ENCODE peak calls at places on chromosomes 16 and 17, in seven cellular contexts. One of them, this sample, is unnamed.

GRCh38 chr17:34254146-34254545 is 939 bp upstream of the CCL2 start:
- DNase-seq in HCT116: no peak
- DNase-seq in sigmoid colon: no peak
- DNase-seq in dorsolateral prefrontal cortex: no peak
- DNase-seq in heart left ventricle: no peak
- DNase-seq in fibroblast of mammary gland: peak; percentile 92
- DNase-seq in AG10803: peak; percentile 96
- DNase-seq in this sample: peak; percentile 55

GRCh38 chr17:4087911-4088693 is 54.7 kb downstream of the ZZEF1 start:
- DNase-seq in heart left ventricle: no peak
- DNase-seq in fibroblast of mammary gland: peak; percentile 61
- DNase-seq in AG10803: peak; percentile 31
- DNase-seq in HCT116: no peak
- DNase-seq in sigmoid colon: no peak
- DNase-seq in dorsolateral prefrontal cortex: no peak
- DNase-seq in this sample: peak; percentile 18

GRCh38 chr16:10266809-10267208 is 84.6 kb upstream of the GRIN2A start:
- DNase-seq in heart left ventricle: no peak
- DNase-seq in AG10803: no peak
- DNase-seq in HCT116: no peak
- DNase-seq in sigmoid colon: no peak
- DNase-seq in fibroblast of mammary gland: no peak
- DNase-seq in dorsolateral prefrontal cortex: no peak
- DNase-seq in this sample: no peak

GRCh38 chr16:23257682-23258081 is 44.4 kb upstream of the SCNN1B start:
- DNase-seq in AG10803: no peak
- DNase-seq in HCT116: no peak
- DNase-seq in dorsolateral prefrontal cortex: no peak
- DNase-seq in sigmoid colon: no peak
- DNase-seq in heart left ventricle: no peak
- DNase-seq in fibroblast of mammary gland: no peak
- DNase-seq in this sample: no peak

GRCh38 chr17:30344283-30345088 is 10.6 kb upstream of the TMIGD1 start:
- DNase-seq in heart left ventricle: peak; percentile 52
- DNase-seq in HCT116: no peak
- DNase-seq in dorsolateral prefrontal cortex: peak; percentile 26
- DNase-seq in fibroblast of mammary gland: peak; percentile 80
- DNase-seq in sigmoid colon: no peak
- DNase-seq in AG10803: peak; percentile 67
- DNase-seq in this sample: peak; percentile 87

GRCh38 chr16:89442990-89443726 is 47.2 kb downstream of the ANKRD11 start:
- DNase-seq in fibroblast of mammary gland: peak; percentile 74
- DNase-seq in heart left ventricle: peak; percentile 56
- DNase-seq in AG10803: peak; percentile 69
- DNase-seq in sigmoid colon: peak; percentile 77
- DNase-seq in dorsolateral prefrontal cortex: no peak
- DNase-seq in HCT116: peak; percentile 37
- DNase-seq in this sample: peak; percentile 77

GRCh38 chr16:55915116-55915827 is 40.1 kb upstream of the CES5A start:
- DNase-seq in AG10803: no peak
- DNase-seq in HCT116: no peak
- DNase-seq in sigmoid colon: no peak
- DNase-seq in dorsolateral prefrontal cortex: no peak
- DNase-seq in heart left ventricle: no peak
- DNase-seq in fibroblast of mammary gland: no peak
- DNase-seq in this sample: no peak

GRCh38 chr17:39400547-39401411 is 647 bp downstream of the FBXL20 start:
- DNase-seq in dorsolateral prefrontal cortex: no peak
- DNase-seq in AG10803: peak; percentile 7
- DNase-seq in sigmoid colon: peak; percentile 65
- DNase-seq in HCT116: no peak
- DNase-seq in heart left ventricle: no peak
- DNase-seq in fibroblast of mammary gland: no peak
- DNase-seq in this sample: peak; percentile 28

GRCh38 chr17:75685508-75685907 is 18.4 kb downstream of the SAP30BP start:
- DNase-seq in dorsolateral prefrontal cortex: no peak
- DNase-seq in HCT116: no peak
- DNase-seq in fibroblast of mammary gland: no peak
- DNase-seq in heart left ventricle: no peak
- DNase-seq in AG10803: peak; percentile 67
- DNase-seq in sigmoid colon: peak; percentile 34
- DNase-seq in this sample: peak; percentile 59

GRCh38 chr17:81932333-81932983 is 4.6 kb downstream of the PYCR1 start:
- DNase-seq in fibroblast of mammary gland: no peak
- DNase-seq in heart left ventricle: no peak
- DNase-seq in AG10803: no peak
- DNase-seq in HCT116: no peak
- DNase-seq in sigmoid colon: no peak
- DNase-seq in dorsolateral prefrontal cortex: no peak
- DNase-seq in this sample: no peak

GRCh38 chr17:81934850-81935708 is 2.0 kb downstream of the PYCR1 start:
- DNase-seq in dorsolateral prefrontal cortex: no peak
- DNase-seq in sigmoid colon: no peak
- DNase-seq in AG10803: no peak
- DNase-seq in HCT116: no peak
- DNase-seq in heart left ventricle: no peak
- DNase-seq in fibroblast of mammary gland: no peak
- DNase-seq in this sample: no peak

GRCh38 chr17:81933178-81933699 is 3.9 kb downstream of the PYCR1 start:
- DNase-seq in dorsolateral prefrontal cortex: no peak
- DNase-seq in fibroblast of mammary gland: no peak
- DNase-seq in HCT116: no peak
- DNase-seq in sigmoid colon: no peak
- DNase-seq in heart left ventricle: no peak
- DNase-seq in AG10803: no peak
- DNase-seq in this sample: no peak

GRCh38 chr17:81934098-81934757 is 2.9 kb downstream of the PYCR1 start:
- DNase-seq in HCT116: no peak
- DNase-seq in dorsolateral prefrontal cortex: no peak
- DNase-seq in heart left ventricle: no peak
- DNase-seq in fibroblast of mammary gland: no peak
- DNase-seq in sigmoid colon: no peak
- DNase-seq in AG10803: no peak
- DNase-seq in this sample: no peak

DNA sequence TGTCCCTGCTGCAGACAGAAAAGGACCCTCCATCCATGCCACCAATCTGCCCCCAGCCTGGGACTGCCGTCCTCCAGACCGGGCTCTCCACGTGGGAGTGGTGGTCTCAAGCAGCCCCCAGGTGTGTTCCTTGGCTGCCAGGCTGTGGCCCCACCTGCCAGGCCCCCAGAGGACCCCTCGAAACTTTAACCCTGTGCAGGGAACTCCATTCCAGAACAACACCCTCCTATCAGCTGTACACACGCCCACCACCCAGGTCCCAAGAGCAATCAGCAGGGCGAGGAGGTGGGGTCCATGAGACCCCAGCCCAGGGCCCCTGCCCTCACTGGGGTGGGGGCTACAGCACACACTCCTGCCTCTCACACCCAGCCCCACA is 1.4 kb downstream of the PYCR1 start:
- DNase-seq in heart left ventricle: no peak
- DNase-seq in fibroblast of mammary gland: no peak
- DNase-seq in dorsolateral prefrontal cortex: no peak
- DNase-seq in sigmoid colon: no peak
- DNase-seq in HCT116: no peak
- DNase-seq in AG10803: no peak
- DNase-seq in this sample: no peak
- H3K4me3 ChIP-seq in heart left ventricle: no peak overlapping the region
- H3K4me3 ChIP-seq in fibroblast of mammary gland: peak overlapping the region; percentile 17
- H3K4me3 ChIP-seq in dorsolateral prefrontal cortex: peak overlapping the region; percentile 11
- H3K4me3 ChIP-seq in sigmoid colon: no peak overlapping the region
- H3K4me3 ChIP-seq in HCT116: peak overlapping the region; percentile 100
- H3K4me3 ChIP-seq in AG10803: peak overlapping the region; percentile 53
- H3K4me3 ChIP-seq in this sample: peak overlapping the region; percentile 24

DNA sequence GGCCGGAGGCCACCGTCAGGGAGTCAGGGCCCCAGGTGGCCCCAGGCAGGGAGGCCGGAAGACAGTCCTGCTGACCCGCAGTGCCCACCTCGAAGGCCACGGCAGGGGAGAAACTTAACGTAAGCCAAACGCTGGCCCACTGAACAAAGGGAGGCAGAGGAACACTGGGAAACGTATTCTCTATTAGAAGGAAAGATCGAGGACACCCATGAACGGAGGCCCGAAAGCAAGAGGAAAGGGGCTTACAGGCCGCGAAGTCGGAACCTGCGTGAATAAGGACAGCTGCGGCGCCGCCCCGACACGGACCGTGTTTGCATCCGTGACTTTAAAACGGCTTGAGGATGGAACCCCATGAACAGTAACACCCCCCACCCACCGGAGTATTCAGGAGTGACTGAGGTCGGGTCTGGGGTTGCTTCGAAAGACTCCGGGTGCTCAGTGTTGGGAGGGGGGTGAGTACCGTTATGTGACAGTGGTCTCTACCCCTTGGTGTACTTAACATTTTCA is 102.4 kb upstream of the METRNL start:
- DNase-seq in AG10803: no peak
- DNase-seq in fibroblast of mammary gland: no peak
- DNase-seq in heart left ventricle: no peak
- DNase-seq in sigmoid colon: no peak
- DNase-seq in dorsolateral prefrontal cortex: no peak
- DNase-seq in HCT116: no peak
- DNase-seq in this sample: no peak
- TF ChIP-seq CTCF in AG10803: no peak
- TF ChIP-seq CTCF in fibroblast of mammary gland: no peak
- TF ChIP-seq CTCF in heart left ventricle: no peak
- TF ChIP-seq CTCF in sigmoid colon: no peak
- TF ChIP-seq CTCF in dorsolateral prefrontal cortex: no peak
- TF ChIP-seq CTCF in HCT116: no peak
- TF ChIP-seq CTCF in this sample: no peak

DNA sequence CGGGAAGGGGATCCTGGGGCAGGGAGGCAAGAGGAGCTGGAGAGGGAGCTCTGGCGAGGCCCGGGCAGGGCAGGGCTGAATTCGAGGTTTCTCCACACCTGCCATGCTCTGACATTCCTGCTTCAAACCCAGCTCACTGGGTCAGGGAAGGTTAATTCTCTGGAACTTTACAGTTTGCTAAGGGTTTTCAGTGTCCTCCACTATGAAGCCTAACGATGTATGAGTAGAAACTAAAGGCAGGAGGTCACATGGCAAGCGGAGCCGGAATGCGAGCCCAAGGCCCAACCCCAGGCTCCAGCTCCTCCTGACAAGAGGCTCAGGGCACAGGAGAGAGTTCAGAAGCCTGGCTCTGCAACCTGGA is 29.2 kb downstream of the DCAKD start:
- DNase-seq in HCT116: no peak
- DNase-seq in dorsolateral prefrontal cortex: no peak
- DNase-seq in fibroblast of mammary gland: no peak
- DNase-seq in sigmoid colon: no peak
- DNase-seq in heart left ventricle: no peak
- DNase-seq in AG10803: no peak
- DNase-seq in this sample: no peak
- H3K4me3 ChIP-seq in HCT116: no peak overlapping the region
- H3K4me3 ChIP-seq in dorsolateral prefrontal cortex: peak overlapping the region; percentile 39
- H3K4me3 ChIP-seq in fibroblast of mammary gland: no peak overlapping the region
- H3K4me3 ChIP-seq in sigmoid colon: peak overlapping the region; percentile 49
- H3K4me3 ChIP-seq in heart left ventricle: no peak overlapping the region
- H3K4me3 ChIP-seq in AG10803: no peak overlapping the region
- H3K4me3 ChIP-seq in this sample: no peak overlapping the region

DNA sequence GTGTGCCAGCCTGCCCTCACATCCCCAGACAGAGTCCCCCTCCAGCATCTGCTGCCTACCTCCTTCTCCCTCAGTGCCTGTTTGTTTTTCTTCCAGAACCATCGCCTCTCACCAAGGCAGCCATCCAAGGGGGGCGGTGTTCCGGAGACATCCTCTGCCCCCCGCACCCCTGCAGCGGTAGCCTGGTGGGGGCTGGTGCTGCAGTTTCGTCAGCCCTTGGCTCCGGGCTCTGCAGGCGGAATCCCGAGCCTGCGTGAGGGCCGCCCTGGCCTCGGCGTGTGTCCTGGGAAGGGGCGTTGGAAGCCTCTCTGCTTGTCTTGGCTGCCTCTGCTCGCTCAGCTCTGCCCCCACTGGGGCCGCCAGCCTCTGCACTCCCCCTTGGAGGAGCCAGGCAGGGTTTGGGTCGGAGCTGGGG is 126.0 kb upstream of the CIBAR2 start:
- DNase-seq in dorsolateral prefrontal cortex: no peak
- DNase-seq in sigmoid colon: peak; percentile 93
- DNase-seq in HCT116: no peak
- DNase-seq in heart left ventricle: peak; percentile 63
- DNase-seq in AG10803: peak; percentile 93
- DNase-seq in fibroblast of mammary gland: peak; percentile 84
- DNase-seq in this sample: peak; percentile 95
- TF ChIP-seq CTCF in dorsolateral prefrontal cortex: no peak
- TF ChIP-seq CTCF in sigmoid colon: no peak
- TF ChIP-seq CTCF in HCT116: no peak
- TF ChIP-seq CTCF in heart left ventricle: no peak
- TF ChIP-seq CTCF in AG10803: peak; percentile 31
- TF ChIP-seq CTCF in fibroblast of mammary gland: peak; percentile 8
- TF ChIP-seq CTCF in this sample: peak; percentile 42

GRCh38 chr17:45410144-45411091 is 22.3 kb downstream of the ARHGAP27 start:
- DNase-seq in heart left ventricle: peak; percentile 61
- DNase-seq in AG10803: no peak
- DNase-seq in HCT116: no peak
- DNase-seq in fibroblast of mammary gland: no peak
- DNase-seq in sigmoid colon: no peak
- DNase-seq in dorsolateral prefrontal cortex: no peak
- DNase-seq in this sample: no peak

GRCh38 chr17:45411348-45412105 is 21.1 kb downstream of the ARHGAP27 start:
- DNase-seq in dorsolateral prefrontal cortex: no peak
- DNase-seq in sigmoid colon: no peak
- DNase-seq in fibroblast of mammary gland: no peak
- DNase-seq in heart left ventricle: peak; percentile 70
- DNase-seq in AG10803: no peak
- DNase-seq in HCT116: no peak
- DNase-seq in this sample: no peak

GRCh38 chr17:45406107-45406506 is 26.6 kb downstream of the ARHGAP27 start:
- DNase-seq in AG10803: no peak
- DNase-seq in sigmoid colon: no peak
- DNase-seq in fibroblast of mammary gland: no peak
- DNase-seq in dorsolateral prefrontal cortex: no peak
- DNase-seq in HCT116: no peak
- DNase-seq in heart left ventricle: no peak
- DNase-seq in this sample: no peak

GRCh38 chr17:45408611-45409421 is 23.9 kb downstream of the ARHGAP27 start:
- DNase-seq in fibroblast of mammary gland: no peak
- DNase-seq in heart left ventricle: no peak
- DNase-seq in dorsolateral prefrontal cortex: no peak
- DNase-seq in sigmoid colon: no peak
- DNase-seq in AG10803: no peak
- DNase-seq in HCT116: no peak
- DNase-seq in this sample: peak; percentile 9

GRCh38 chr17:45409659-45410076 is 23.0 kb downstream of the ARHGAP27 start:
- DNase-seq in AG10803: no peak
- DNase-seq in dorsolateral prefrontal cortex: no peak
- DNase-seq in heart left ventricle: no peak
- DNase-seq in HCT116: no peak
- DNase-seq in fibroblast of mammary gland: no peak
- DNase-seq in sigmoid colon: no peak
- DNase-seq in this sample: no peak
- H3K4me3 ChIP-seq in AG10803: no peak overlapping the region
- H3K4me3 ChIP-seq in dorsolateral prefrontal cortex: peak overlapping the region; percentile 34
- H3K4me3 ChIP-seq in heart left ventricle: peak overlapping the region; percentile 20
- H3K4me3 ChIP-seq in HCT116: no peak overlapping the region
- H3K4me3 ChIP-seq in fibroblast of mammary gland: no peak overlapping the region
- H3K4me3 ChIP-seq in sigmoid colon: peak overlapping the region; percentile 38
- H3K4me3 ChIP-seq in this sample: no peak overlapping the region

GRCh38 chr17:7038025-7038862 is 2.4 kb downstream of the SLC16A13 start:
- DNase-seq in fibroblast of mammary gland: no peak
- DNase-seq in heart left ventricle: no peak
- DNase-seq in HCT116: no peak
- DNase-seq in dorsolateral prefrontal cortex: no peak
- DNase-seq in AG10803: no peak
- DNase-seq in sigmoid colon: no peak
- DNase-seq in this sample: no peak
- TF ChIP-seq CTCF in fibroblast of mammary gland: no peak
- TF ChIP-seq CTCF in heart left ventricle: no peak
- TF ChIP-seq CTCF in HCT116: no peak
- TF ChIP-seq CTCF in dorsolateral prefrontal cortex: no peak
- TF ChIP-seq CTCF in AG10803: no peak
- TF ChIP-seq CTCF in sigmoid colon: no peak
- TF ChIP-seq CTCF in this sample: no peak

GRCh38 chr16:58022601-58023371 is 2.8 kb upstream of the MMP15 start:
- DNase-seq in AG10803: peak; percentile 78
- DNase-seq in sigmoid colon: peak; percentile 94
- DNase-seq in fibroblast of mammary gland: peak; percentile 76
- DNase-seq in heart left ventricle: peak; percentile 88
- DNase-seq in dorsolateral prefrontal cortex: peak; percentile 62
- DNase-seq in HCT116: no peak
- DNase-seq in this sample: peak; percentile 67
- H3K4me3 ChIP-seq in AG10803: no peak overlapping the region
- H3K4me3 ChIP-seq in sigmoid colon: peak overlapping the region; percentile 8
- H3K4me3 ChIP-seq in fibroblast of mammary gland: no peak overlapping the region
- H3K4me3 ChIP-seq in heart left ventricle: no peak overlapping the region
- H3K4me3 ChIP-seq in dorsolateral prefrontal cortex: no peak overlapping the region
- H3K4me3 ChIP-seq in HCT116: no peak overlapping the region
- H3K4me3 ChIP-seq in this sample: no peak overlapping the region

This sample was measured in choroid plexus epithelial cell.